ENCODE peak calls at places on chromosome 13, in eight cellular contexts. D is CD8-positive, alpha-beta memory T cell; J is H1; V is tibial artery; S is body of pancreas; Z is colonic mucosa; G is lung; K is endothelial cell of umbilical vein. P is an unnamed sample.

GRCh38 chr13:76969488-76970365 is 21.4 kb downstream of the ACOD1 start:
- DNase-seq in D (no peak), J (no peak), V (no peak), S (no peak), Z (no peak), G (no peak), K (no peak), P (peak; percentile 26)

GRCh38 chr13:73492811-73493210 is 434.0 kb downstream of the KLF5 start:
- DNase-seq in D (no peak), J (no peak), V (no peak), S (no peak), Z (no peak), G (no peak), K (no peak), P (no peak)

GRCh38 chr13:92164822-92165221 is 766.4 kb downstream of the GPC5 start:
- DNase-seq in D (no peak), J (no peak), V (no peak), S (no peak), Z (no peak), G (no peak), K (no peak), P (no peak)

GRCh38 chr13:34623331-34623730 is 318.7 kb upstream of the NBEA start:
- DNase-seq in D (no peak), J (no peak), V (no peak), S (no peak), Z (no peak), G (no peak), K (no peak), P (no peak)

GRCh38 chr13:72726721-72727416 is 560 bp downstream of the MZT1 start:
- DNase-seq in D (peak; percentile 54), J (no peak), V (peak; percentile 70), S (peak; percentile 35), Z (peak; percentile 69), G (peak; percentile 49), K (no peak), P (peak; percentile 6)

GRCh38 chr13:110400786-110401533 is 93.9 kb downstream of the COL4A2 start:
- DNase-seq in D (no peak), J (no peak), V (no peak), S (no peak), Z (no peak), G (no peak), K (no peak), P (no peak)

GRCh38 chr13:79936368-79937136 is 404.4 kb downstream of the SPRY2 start:
- DNase-seq in D (no peak), J (no peak), V (peak; percentile 72), S (peak; percentile 46), Z (no peak), G (peak; percentile 32), K (peak; percentile 100), P (peak; percentile 95)

GRCh38 chr13:29402168-29402621 is 193.3 kb downstream of the SLC7A1 start:
- DNase-seq in D (no peak), J (no peak), V (no peak), S (no peak), Z (no peak), G (no peak), K (no peak), P (peak; percentile 8)

GRCh38 chr13:20666948-20667347 is 36.6 kb upstream of the IL17D start:
- DNase-seq in D (no peak), J (no peak), V (no peak), S (no peak), Z (no peak), G (no peak), K (no peak), P (no peak)

GRCh38 chr13:94595006-94595942 is 678 bp downstream of the TGDS start:
- DNase-seq in D (no peak), J (no peak), V (no peak), S (peak; percentile 28), Z (peak; percentile 24), G (no peak), K (peak; percentile 49), P (peak; percentile 12)

GRCh38 chr13:48222358-48223015 is 10.5 kb upstream of the ITM2B start:
- DNase-seq in D (no peak), J (no peak), V (peak; percentile 73), S (no peak), Z (no peak), G (peak; percentile 34), K (no peak), P (no peak)

GRCh38 chr13:110524484-110525254 is 36.9 kb downstream of the RAB20 start:
- DNase-seq in D (no peak), J (no peak), V (peak; percentile 89), S (peak; percentile 56), Z (peak; percentile 92), G (no peak), K (no peak), P (peak; percentile 72)

GRCh38 chr13:25165664-25166063 is 6.4 kb downstream of the AMER2 start:
- DNase-seq in D (no peak), J (no peak), V (no peak), S (no peak), Z (no peak), G (no peak), K (no peak), P (no peak)

GRCh38 chr13:75759531-75759930 is 123.4 kb downstream of the LMO7 start:
- DNase-seq in D (no peak), J (no peak), V (no peak), S (no peak), Z (no peak), G (no peak), K (no peak), P (no peak)
- H3K4me1 ChIP-seq in D (peaks cover 29% of the 10 kb centered on the region), J (no peaks in the 10 kb centered on the region), V (no peaks in the 10 kb centered on the region), S (peaks cover 28% of the 10 kb centered on the region), Z (no peaks in the 10 kb centered on the region), G (no peaks in the 10 kb centered on the region), K (peaks cover 15% of the 10 kb centered on the region), P (peaks cover 22% of the 10 kb centered on the region)

GRCh38 chr13:109163052-109163413 is 533.6 kb downstream of the MYO16 start:
- DNase-seq in D (no peak), J (no peak), V (no peak), S (no peak), Z (no peak), G (no peak), K (no peak), P (no peak)

GRCh38 chr13:109159650-109160309 is 530.4 kb downstream of the MYO16 start:
- DNase-seq in D (no peak), J (no peak), V (no peak), S (no peak), Z (no peak), G (no peak), K (no peak), P (no peak)

GRCh38 chr13:109160357-109160756 is 530.9 kb downstream of the MYO16 start:
- DNase-seq in D (no peak), J (no peak), V (no peak), S (no peak), Z (no peak), G (no peak), K (no peak), P (peak; percentile 50)

GRCh38 chr13:109162248-109163051 is 533.0 kb downstream of the MYO16 start:
- DNase-seq in D (no peak), J (no peak), V (no peak), S (no peak), Z (no peak), G (no peak), K (no peak), P (peak; percentile 73)

GRCh38 chr13:109160887-109161669 is 531.7 kb downstream of the MYO16 start:
- DNase-seq in D (no peak), J (no peak), V (no peak), S (no peak), Z (no peak), G (no peak), K (no peak), P (peak; percentile 44)
- H3K27ac ChIP-seq in D (no peak overlapping the region), J (no peak overlapping the region), V (no peak overlapping the region), S (no peak overlapping the region), Z (no peak overlapping the region), G (no peak overlapping the region), K (no peak overlapping the region), P (peak overlapping the region; percentile 95)

GRCh38 chr13:45335397-45336024 is 5.5 kb downstream of the TPT1 start:
- DNase-seq in D (no peak), J (no peak), V (no peak), S (no peak), Z (no peak), G (no peak), K (no peak), P (no peak)
- H3K4me3 ChIP-seq in D (no peak overlapping the region), J (no peak overlapping the region), V (no peak overlapping the region), S (no peak overlapping the region), Z (no peak overlapping the region), G (no peak overlapping the region), K (no peak overlapping the region), P (no peak overlapping the region)

GRCh38 chr13:75310005-75310580 is 171.9 kb downstream of the TBC1D4 start:
- DNase-seq in D (no peak), J (no peak), V (no peak), S (no peak), Z (no peak), G (no peak), K (no peak), P (no peak)
- H3K4me1 ChIP-seq in D (no peaks in the 10 kb centered on the region), J (no peaks in the 10 kb centered on the region), V (peaks cover 3% of the 10 kb centered on the region), S (peaks cover 4% of the 10 kb centered on the region), Z (no peaks in the 10 kb centered on the region), G (peaks cover 2% of the 10 kb centered on the region), K (no peaks in the 10 kb centered on the region), P (no peaks in the 10 kb centered on the region)

DNA sequence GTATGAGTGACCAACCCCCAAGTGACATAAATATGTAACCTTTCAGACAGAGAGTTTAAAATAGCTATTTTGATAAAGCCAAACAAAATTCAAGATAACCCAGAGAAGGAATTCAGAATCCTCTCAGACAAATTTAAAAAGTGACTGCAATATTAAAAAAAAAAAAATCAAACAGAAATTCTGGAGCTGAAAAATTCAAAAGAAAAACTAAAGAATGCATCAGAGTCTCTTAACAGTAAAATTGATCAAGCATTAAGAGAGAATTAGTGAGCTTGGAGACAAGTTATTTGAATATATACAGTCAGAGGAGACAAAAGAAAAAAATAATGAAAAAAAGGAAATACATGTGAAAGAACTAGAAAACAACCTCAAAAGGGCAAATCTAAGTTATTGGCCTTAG is 53.1 kb upstream of the ATXN8OS start:
- DNase-seq in D (no peak), J (no peak), V (no peak), S (no peak), Z (no peak), G (no peak), K (no peak), P (no peak)
- H3K27ac ChIP-seq in D (no peak overlapping the region), J (no peak overlapping the region), V (no peak overlapping the region), S (no peak overlapping the region), Z (no peak overlapping the region), G (no peak overlapping the region), K (no peak overlapping the region), P (no peak overlapping the region)

GRCh38 chr13:40981361-40981760 is 37.8 kb downstream of the ELF1 start:
- DNase-seq in D (no peak), J (no peak), V (no peak), S (no peak), Z (no peak), G (no peak), K (peak; percentile 77), P (no peak)
- H3K4me3 ChIP-seq in D (peak overlapping the region; percentile 81), J (no peak overlapping the region), V (peak overlapping the region; percentile 24), S (no peak overlapping the region), Z (no peak overlapping the region), G (no peak overlapping the region), K (peak overlapping the region; percentile 91), P (no peak overlapping the region)